ENCODE peak calls at places on chromosomes 3 and 15, in five cellular contexts. B, K, Q, T and P are unnamed samples.

GRCh38 chr3:59914251-59914650 is 864.4 kb upstream of the CFAP20DC start:
- DNase-seq in B (no peak), K (no peak), Q (no peak), T (no peak), P (no peak)

GRCh38 chr3:72343078-72343477 is 505.2 kb downstream of the SHQ1 start:
- DNase-seq in B (no peak), K (no peak), Q (no peak), T (no peak), P (no peak)

GRCh38 chr15:50247819-50248650 is 17.5 kb downstream of the HDC start:
- DNase-seq in B (peak; percentile 23), K (no peak), Q (no peak), T (no peak), P (no peak)

GRCh38 chr3:7074217-7074616 is 213.3 kb downstream of the GRM7 start:
- DNase-seq in B (no peak), K (no peak), Q (no peak), T (no peak), P (no peak)

GRCh38 chr3:64011685-64012084 is 11.6 kb downstream of the PSMD6 start:
- DNase-seq in B (peak; percentile 27), K (no peak), Q (no peak), T (no peak), P (no peak)

GRCh38 chr3:52121459-52121795 is 32.8 kb downstream of the POC1A start:
- DNase-seq in B (no peak), K (no peak), Q (no peak), T (no peak), P (no peak)

GRCh38 chr15:74962219-74962618 is 5.6 kb upstream of the RPP25 start:
- DNase-seq in B (no peak), K (no peak), Q (no peak), T (no peak), P (no peak)

GRCh38 chr3:161558256-161558655 is 61.6 kb downstream of the OTOL1 start:
- DNase-seq in B (no peak), K (no peak), Q (no peak), T (no peak), P (no peak)

GRCh38 chr3:38725726-38726410 is 76.4 kb upstream of the SCN5A start:
- DNase-seq in B (peak; percentile 89), K (no peak), Q (no peak), T (no peak), P (peak; percentile 27)

GRCh38 chr3:52827866-52828376 is 2.6 kb downstream of the ITIH4 start:
- DNase-seq in B (no peak), K (no peak), Q (peak; percentile 90), T (no peak), P (peak; percentile 53)

GRCh38 chr3:124812291-124813265 is 74.6 kb downstream of the ITGB5 start:
- DNase-seq in B (peak; percentile 87), K (no peak), Q (peak; percentile 74), T (no peak), P (no peak)

GRCh38 chr15:22786868-22787698 is 639 bp downstream of the NIPA1 start:
- DNase-seq in B (peak; percentile 46), K (no peak), Q (peak; percentile 10), T (no peak), P (peak; percentile 66)

GRCh38 chr3:146498002-146498736 is 28.8 kb upstream of the PLSCR2 start:
- DNase-seq in B (no peak), K (no peak), Q (no peak), T (no peak), P (no peak)

GRCh38 chr3:113534365-113534764 is 2.0 kb downstream of the SIDT1 start:
- DNase-seq in B (no peak), K (no peak), Q (no peak), T (no peak), P (no peak)

GRCh38 chr3:93855406-93855805 is 118.3 kb downstream of the PROS1 start:
- DNase-seq in B (no peak), K (no peak), Q (no peak), T (no peak), P (no peak)

GRCh38 chr15:69648215-69648614 is 195.6 kb downstream of the RPLP1 start:
- DNase-seq in B (no peak), K (no peak), Q (no peak), T (no peak), P (peak; percentile 73)

GRCh38 chr3:51800758-51801140 is 21.7 kb upstream of the IQCF6 start:
- DNase-seq in B (no peak), K (no peak), Q (no peak), T (no peak), P (no peak)

GRCh38 chr3:113663761-113664160 is 32.7 kb downstream of the USF3 start:
- DNase-seq in B (no peak), K (no peak), Q (peak; percentile 91), T (no peak), P (no peak)

GRCh38 chr3:30349507-30349906 is 256.9 kb upstream of the TGFBR2 start:
- DNase-seq in B (no peak), K (no peak), Q (peak; percentile 78), T (no peak), P (no peak)

GRCh38 chr15:31934821-31935220 is 95.5 kb upstream of the CHRNA7 start:
- DNase-seq in B (no peak), K (no peak), Q (no peak), T (no peak), P (no peak)

GRCh38 chr3:45409921-45410320 is 21.5 kb downstream of the LARS2 start:
- DNase-seq in B (no peak), K (no peak), Q (no peak), T (no peak), P (no peak)

GRCh38 chr15:68187559-68187958 is 17.6 kb downstream of the CALML4 start:
- DNase-seq in B (no peak), K (no peak), Q (no peak), T (no peak), P (peak; percentile 74)

GRCh38 chr3:155065537-155065936 is 14.6 kb upstream of the MME start:
- DNase-seq in B (peak; percentile 55), K (no peak), Q (no peak), T (no peak), P (no peak)

DNA sequence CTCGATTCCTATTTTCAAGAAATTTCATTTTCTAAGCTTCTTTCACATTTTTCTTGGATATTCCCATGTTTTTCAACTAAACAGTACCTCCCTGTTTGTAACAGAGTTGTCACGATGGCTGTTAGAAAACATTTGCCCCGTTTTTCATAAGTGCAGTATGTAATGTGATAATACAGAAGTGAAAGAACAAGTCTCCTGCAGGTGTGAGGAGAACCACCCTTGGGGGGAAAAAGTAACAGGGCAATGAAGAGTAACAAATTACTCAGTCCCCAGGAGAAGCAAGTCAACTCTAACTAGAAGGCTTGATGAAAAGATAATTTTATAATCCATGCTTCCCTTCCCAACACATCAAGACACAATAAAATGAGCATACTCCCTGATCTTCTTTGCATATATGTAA is 493.3 kb downstream of the FOXP1 start:
- DNase-seq in B (no peak), K (no peak), Q (no peak), T (no peak), P (no peak)
- TF ChIP-seq SIN3A in B (no peak), K (no peak), Q (no peak), T (no peak), P (no peak)

DNA sequence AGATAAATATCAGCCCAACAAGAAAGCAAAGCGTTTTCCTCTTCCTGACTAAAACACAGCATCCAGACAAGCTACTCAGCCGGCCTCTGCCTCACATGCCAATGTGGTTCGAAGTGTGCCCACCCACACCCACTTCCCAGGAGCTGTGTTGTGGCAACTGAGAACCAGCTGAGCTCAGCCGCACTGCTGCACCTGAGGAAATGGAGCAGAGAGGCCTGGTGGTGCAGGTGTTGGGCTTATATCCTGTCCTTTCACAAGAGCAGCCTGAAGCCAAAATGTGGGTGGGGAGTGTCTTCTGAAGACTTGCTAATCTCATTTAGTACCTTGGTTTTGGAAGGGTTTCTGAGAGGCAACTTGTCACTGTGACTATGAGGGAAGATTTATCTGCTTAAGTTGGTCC is 23.0 kb upstream of the RETNLB start:
- DNase-seq in B (no peak), K (no peak), Q (no peak), T (no peak), P (no peak)
- TF ChIP-seq USF2 in B (no peak), K (no peak), Q (no peak), T (no peak), P (no peak)

GRCh38 chr15:61038910-61039309 is 190.2 kb downstream of the RORA start:
- DNase-seq in B (no peak), K (no peak), Q (no peak), T (no peak), P (no peak)
- TF ChIP-seq SIN3A in B (no peak), K (no peak), Q (no peak), T (no peak), P (no peak)

GRCh38 chr15:100769043-100769974 is 110.3 kb upstream of the ALDH1A3 start:
- DNase-seq in B (no peak), K (no peak), Q (no peak), T (no peak), P (peak; percentile 6)
- TF ChIP-seq USF2 in B (no peak), K (no peak), Q (no peak), T (no peak), P (no peak)

DNA sequence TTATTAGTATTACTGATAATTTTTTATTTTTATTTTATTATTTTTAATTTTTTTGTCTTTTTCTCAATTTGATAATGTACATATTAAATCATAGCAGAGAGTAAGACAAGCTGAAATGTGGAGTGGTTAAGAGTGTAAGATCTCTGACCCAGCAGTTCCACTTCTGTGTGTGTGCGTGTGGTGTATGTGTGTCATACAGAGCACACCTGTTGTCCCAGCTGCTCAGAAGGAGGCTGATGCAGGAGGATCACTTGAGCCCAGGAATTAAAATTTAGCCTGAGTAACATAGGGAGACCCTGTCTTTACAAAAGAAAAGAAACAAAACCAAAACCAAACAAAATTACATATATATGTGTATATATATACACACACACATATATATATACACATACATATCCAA is 1.4 kb upstream of the CIDEC start:
- DNase-seq in B (no peak), K (no peak), Q (no peak), T (no peak), P (no peak)
- TF ChIP-seq SIN3A in B (no peak), K (no peak), Q (no peak), T (no peak), P (no peak)

GRCh38 chr3:42961633-42962032 is 17.5 kb upstream of the GASK1A start:
- DNase-seq in B (peak; percentile 59), K (no peak), Q (peak; percentile 42), T (no peak), P (peak; percentile 65)

GRCh38 chr3:42960781-42961180 is 18.3 kb upstream of the GASK1A start:
- DNase-seq in B (no peak), K (no peak), Q (no peak), T (no peak), P (no peak)

GRCh38 chr3:42957573-42957972 is 21.5 kb upstream of the GASK1A start:
- DNase-seq in B (no peak), K (no peak), Q (no peak), T (no peak), P (no peak)

GRCh38 chr3:42964286-42964685 is 14.8 kb upstream of the GASK1A start:
- DNase-seq in B (no peak), K (no peak), Q (no peak), T (no peak), P (no peak)

GRCh38 chr3:42960282-42960681 is 18.8 kb upstream of the GASK1A start:
- DNase-seq in B (no peak), K (no peak), Q (no peak), T (no peak), P (no peak)
- TF ChIP-seq USF2 in B (no peak), K (no peak), Q (no peak), T (no peak), P (no peak)

GRCh38 chr3:188594137-188594536 is 440.2 kb downstream of the LPP start:
- DNase-seq in B (no peak), K (no peak), Q (no peak), T (no peak), P (no peak)
- TF ChIP-seq SIN3A in B (no peak), K (no peak), Q (no peak), T (no peak), P (no peak)